ENCODE peak calls at places on chromosomes 1 and 21, in eight cellular contexts. E, Y, R, W, O, G, C and Q are unnamed samples.

GRCh38 chr1:151013518-151013917 is 5.3 kb downstream of the PRUNE1 start:
- DNase-seq in E (no peak), Y (no peak), R (no peak), W (no peak), O (no peak), G (peak), C (no peak), Q (no peak)

GRCh38 chr1:110636149-110636935 is 30.2 kb upstream of the KCNA2 start:
- DNase-seq in E (no peak), Y (no peak), R (no peak), W (no peak), O (no peak), G (no peak), C (no peak), Q (no peak)

GRCh38 chr1:62271932-62272728 is 47.1 kb downstream of the KANK4 start:
- DNase-seq in E (no peak), Y (peak), R (no peak), W (no peak), O (no peak), G (no peak), C (no peak), Q (peak)

GRCh38 chr1:150149490-150150453 is at the start of gene PLEKHO1:
- DNase-seq in E (peak), Y (peak), R (peak), W (peak), O (no peak), G (peak), C (no peak), Q (no peak)

GRCh38 chr1:67732750-67733151 is 47.8 kb downstream of the GADD45A start:
- DNase-seq in E (no peak), Y (no peak), R (no peak), W (no peak), O (no peak), G (no peak), C (no peak), Q (no peak)

GRCh38 chr1:237042892-237043576 is 1.1 kb downstream of the RYR2 start:
- DNase-seq in E (no peak), Y (peak), R (no peak), W (no peak), O (no peak), G (no peak), C (no peak), Q (no peak)

GRCh38 chr1:168360151-168360550 is 79.5 kb downstream of the TBX19 start:
- DNase-seq in E (no peak), Y (no peak), R (no peak), W (peak), O (no peak), G (no peak), C (no peak), Q (no peak)

GRCh38 chr1:20711285-20712209 is 6.3 kb downstream of the KIF17 start:
- DNase-seq in E (no peak), Y (peak), R (peak), W (no peak), O (no peak), G (no peak), C (no peak), Q (no peak)

GRCh38 chr1:32903991-32904776 is 3.0 kb upstream of the TMEM54 start:
- DNase-seq in E (no peak), Y (no peak), R (no peak), W (no peak), O (no peak), G (peak), C (no peak), Q (no peak)

GRCh38 chr1:27391511-27392095 is 819 bp upstream of the GPR3 start:
- DNase-seq in E (no peak), Y (peak), R (peak), W (no peak), O (no peak), G (peak), C (peak), Q (no peak)

GRCh38 chr1:145988773-145989172 is 7.6 kb downstream of the TXNIP start:
- DNase-seq in E (peak), Y (no peak), R (no peak), W (no peak), O (no peak), G (peak), C (no peak), Q (no peak)

GRCh38 chr1:8598060-8598724 is 219.2 kb downstream of the RERE start:
- DNase-seq in E (no peak), Y (peak), R (no peak), W (no peak), O (no peak), G (peak), C (no peak), Q (no peak)

GRCh38 chr1:152029937-152030211 is 6.9 kb downstream of the S100A11 start:
- DNase-seq in E (no peak), Y (no peak), R (no peak), W (no peak), O (no peak), G (no peak), C (no peak), Q (no peak)

GRCh38 chr1:197269053-197269452 is 1.0 kb downstream of the CRB1 start:
- DNase-seq in E (no peak), Y (no peak), R (no peak), W (no peak), O (no peak), G (no peak), C (no peak), Q (no peak)

GRCh38 chr1:54887665-54888071 is 673 bp upstream of the DHCR24 start:
- DNase-seq in E (no peak), Y (no peak), R (no peak), W (no peak), O (no peak), G (peak), C (no peak), Q (no peak)

GRCh38 chr1:27360159-27361043 is 6.4 kb downstream of the MAP3K6 start:
- DNase-seq in E (no peak), Y (peak), R (peak), W (no peak), O (no peak), G (no peak), C (no peak), Q (no peak)

GRCh38 chr21:37195649-37196048 is 71.5 kb downstream of the VPS26C start:
- DNase-seq in E (no peak), Y (no peak), R (no peak), W (no peak), O (no peak), G (no peak), C (no peak), Q (no peak)

GRCh38 chr1:31818204-31818603 is 2.4 kb upstream of the SPOCD1 start:
- DNase-seq in E (no peak), Y (no peak), R (no peak), W (no peak), O (no peak), G (no peak), C (no peak), Q (no peak)

GRCh38 chr1:31814041-31814511 is 1.7 kb downstream of the SPOCD1 start:
- DNase-seq in E (no peak), Y (no peak), R (no peak), W (no peak), O (no peak), G (no peak), C (no peak), Q (no peak)

GRCh38 chr1:31814631-31815306 is 1.1 kb downstream of the SPOCD1 start:
- DNase-seq in E (no peak), Y (no peak), R (no peak), W (no peak), O (no peak), G (no peak), C (no peak), Q (no peak)

GRCh38 chr1:31815307-31815645 is 546 bp downstream of the SPOCD1 start:
- DNase-seq in E (no peak), Y (no peak), R (no peak), W (no peak), O (no peak), G (no peak), C (no peak), Q (no peak)

DNA sequence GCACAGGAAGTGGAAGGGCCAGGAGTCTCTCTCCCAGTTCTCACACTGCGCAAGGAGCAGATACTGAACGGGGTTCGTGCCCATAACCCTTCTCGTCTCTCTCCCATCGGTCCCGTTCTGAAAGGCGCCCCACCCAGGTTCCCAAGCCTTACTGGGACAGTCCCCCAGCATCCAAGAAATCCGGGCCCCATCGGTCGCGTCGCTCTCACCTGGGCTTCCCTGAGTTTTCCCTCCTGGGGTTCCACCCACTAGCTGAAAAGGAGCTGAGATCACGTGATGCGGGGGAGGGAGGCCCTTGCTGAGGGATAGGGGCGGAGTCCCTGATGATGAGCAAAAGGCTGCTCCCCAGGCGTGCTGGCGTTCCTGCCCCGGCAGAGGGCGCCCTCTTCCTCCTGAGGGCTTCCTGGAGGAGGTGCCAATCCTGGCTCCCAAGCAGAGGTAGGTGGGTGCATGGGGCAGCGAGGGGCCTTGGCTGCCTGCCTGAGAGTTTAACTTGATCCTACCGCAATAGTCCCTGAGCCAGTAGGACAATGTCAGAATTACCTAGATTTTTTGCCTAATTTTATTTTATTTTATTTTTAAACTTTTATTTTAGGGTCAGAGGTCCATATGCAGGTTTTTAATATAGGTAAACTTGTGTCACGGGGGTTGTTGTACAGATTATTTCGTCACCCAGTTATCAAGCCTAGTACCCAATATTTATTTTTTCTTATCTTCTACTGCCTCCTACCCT is at the start of gene SPOCD1:
- DNase-seq in E (no peak), Y (peak), R (peak), W (no peak), O (no peak), G (peak), C (peak), Q (no peak)
- TF ChIP-seq POLR2AphosphoS5 in E (no peak), Y (peak), R (no peak), W (no peak), O (no peak), G (peak), C (peak), Q (no peak)

GRCh38 chr1:43881415-43881814 is 52.2 kb upstream of the ARTN start:
- DNase-seq in E (no peak), Y (peak), R (peak), W (no peak), O (no peak), G (no peak), C (no peak), Q (peak)
- H3K27ac ChIP-seq in E (no peak), Y (no peak), R (no peak), W (no peak), O (no peak), G (no peak), C (no peak), Q (peak)

DNA sequence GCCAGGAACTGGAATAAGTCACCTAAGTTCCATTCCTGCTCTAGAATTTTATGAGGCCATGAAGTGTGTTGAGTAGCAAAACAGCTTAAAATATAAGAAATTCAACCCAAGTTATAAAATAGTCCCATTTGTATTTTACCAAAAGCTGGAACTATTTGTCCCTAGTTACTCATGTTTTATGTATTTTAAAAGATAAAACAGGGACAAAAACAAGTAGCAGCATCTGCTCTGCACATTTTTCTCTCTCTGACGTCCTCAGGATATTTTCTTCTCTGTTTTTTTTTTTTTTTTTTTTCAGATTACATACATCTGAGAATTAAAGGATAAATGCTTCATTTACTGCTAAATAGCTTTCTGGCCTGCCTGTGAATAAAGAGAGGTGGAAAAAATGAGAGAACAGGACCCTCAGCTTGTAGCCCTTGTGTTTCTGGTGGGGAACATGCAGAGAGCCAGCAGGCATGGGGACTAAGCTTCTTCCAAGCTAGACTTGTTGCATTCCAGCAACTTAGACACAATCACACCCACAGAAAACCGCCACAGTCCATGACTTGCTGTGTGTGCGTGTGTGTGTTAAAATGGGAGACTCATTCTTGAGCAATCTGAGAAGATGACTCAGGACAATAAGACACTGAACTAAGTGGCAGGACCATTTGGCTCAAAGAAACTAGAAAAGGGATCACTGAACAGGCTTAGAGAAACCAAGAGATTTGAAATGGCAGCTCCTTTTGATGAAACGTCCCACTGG is 77.8 kb downstream of the HLX start:
- DNase-seq in E (no peak), Y (no peak), R (no peak), W (no peak), O (no peak), G (no peak), C (no peak), Q (no peak)
- TF ChIP-seq POLR2AphosphoS5 in E (no peak), Y (no peak), R (no peak), W (peak), O (no peak), G (no peak), C (no peak), Q (no peak)

GRCh38 chr1:219794085-219794743 is 134.1 kb downstream of the SLC30A10 start:
- DNase-seq in E (no peak), Y (no peak), R (no peak), W (peak), O (no peak), G (no peak), C (no peak), Q (no peak)

GRCh38 chr1:219797009-219797408 is 131.3 kb downstream of the SLC30A10 start:
- DNase-seq in E (no peak), Y (no peak), R (no peak), W (no peak), O (no peak), G (no peak), C (no peak), Q (no peak)

GRCh38 chr1:219798283-219799030 is 129.9 kb downstream of the SLC30A10 start:
- DNase-seq in E (no peak), Y (no peak), R (no peak), W (no peak), O (no peak), G (no peak), C (no peak), Q (no peak)

GRCh38 chr1:219801433-219801832 is 126.9 kb downstream of the SLC30A10 start:
- DNase-seq in E (no peak), Y (no peak), R (no peak), W (no peak), O (no peak), G (no peak), C (no peak), Q (no peak)

GRCh38 chr1:219797683-219798082 is 130.7 kb downstream of the SLC30A10 start:
- DNase-seq in E (no peak), Y (no peak), R (no peak), W (no peak), O (no peak), G (no peak), C (no peak), Q (no peak)
- H3K27ac ChIP-seq in E (no peak), Y (no peak), R (no peak), W (no peak), O (no peak), G (no peak), C (peak), Q (no peak)

DNA sequence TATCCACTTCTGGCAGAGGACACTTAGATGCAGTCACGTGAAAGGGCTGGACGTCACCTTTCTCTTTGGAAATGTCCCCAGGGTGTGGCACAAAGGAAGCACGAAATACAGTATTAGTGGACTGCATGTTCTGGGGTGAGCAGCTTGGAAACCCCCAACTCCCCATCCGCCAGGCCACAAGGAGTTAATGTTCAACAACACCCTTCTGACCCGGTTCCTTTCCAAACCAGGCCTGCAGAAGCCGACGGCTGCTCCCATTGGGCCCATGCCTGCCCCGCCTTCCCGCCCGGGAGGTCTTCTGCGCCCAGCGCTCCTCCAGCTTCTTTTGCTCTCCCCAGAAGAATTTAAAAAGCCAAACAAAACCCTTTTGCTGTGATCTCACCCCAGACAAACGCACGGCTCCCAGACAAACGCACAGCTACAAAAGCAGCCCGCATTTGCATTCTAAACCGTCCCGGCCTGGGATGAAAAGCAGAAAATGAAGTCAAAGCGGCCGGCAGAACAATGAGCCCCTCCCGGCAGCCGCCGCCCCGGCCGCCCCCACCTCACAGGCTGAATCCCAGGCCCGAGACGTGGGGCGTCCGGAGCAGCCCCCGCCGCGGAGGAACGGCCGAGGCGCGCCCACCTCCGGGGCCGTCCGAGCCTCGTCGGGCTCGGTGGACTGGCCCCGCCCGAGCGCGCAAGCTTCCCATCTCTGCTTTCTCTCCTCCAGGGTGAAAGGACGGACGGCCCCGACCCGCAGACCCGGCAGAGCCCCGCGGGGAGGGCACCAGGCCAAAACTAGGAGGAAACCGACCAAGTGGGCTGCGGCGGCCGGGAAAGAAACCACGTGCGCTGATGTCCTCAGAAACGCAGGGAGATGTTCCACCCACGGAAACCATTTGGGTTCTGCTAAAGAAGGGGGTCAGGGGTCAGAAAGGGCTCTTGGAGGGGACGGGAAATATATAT is 101.9 kb downstream of the PLPP3 start:
- DNase-seq in E (no peak), Y (peak), R (no peak), W (peak), O (no peak), G (peak), C (no peak), Q (no peak)
- TF ChIP-seq POLR2AphosphoS5 in E (no peak), Y (peak), R (no peak), W (peak), O (no peak), G (peak), C (no peak), Q (no peak)

GRCh38 chr1:228144213-228145049 is 4.4 kb downstream of the GUK1 start:
- DNase-seq in E (no peak), Y (no peak), R (peak), W (no peak), O (no peak), G (peak), C (no peak), Q (no peak)

GRCh38 chr1:228143480-228144212 is 3.6 kb downstream of the GUK1 start:
- DNase-seq in E (no peak), Y (no peak), R (no peak), W (no peak), O (no peak), G (no peak), C (no peak), Q (no peak)

GRCh38 chr1:228141082-228141870 is 1.2 kb downstream of the GUK1 start:
- DNase-seq in E (no peak), Y (no peak), R (no peak), W (no peak), O (no peak), G (peak), C (no peak), Q (no peak)

GRCh38 chr1:228141871-228142615 is 2.0 kb downstream of the GUK1 start:
- DNase-seq in E (no peak), Y (no peak), R (no peak), W (no peak), O (no peak), G (peak), C (no peak), Q (no peak)

GRCh38 chr1:228142616-228143203 is 2.6 kb downstream of the GUK1 start:
- DNase-seq in E (no peak), Y (no peak), R (no peak), W (no peak), O (no peak), G (peak), C (no peak), Q (no peak)
- H3K27ac ChIP-seq in E (peak), Y (no peak), R (peak), W (no peak), O (no peak), G (peak), C (no peak), Q (no peak)

DNA sequence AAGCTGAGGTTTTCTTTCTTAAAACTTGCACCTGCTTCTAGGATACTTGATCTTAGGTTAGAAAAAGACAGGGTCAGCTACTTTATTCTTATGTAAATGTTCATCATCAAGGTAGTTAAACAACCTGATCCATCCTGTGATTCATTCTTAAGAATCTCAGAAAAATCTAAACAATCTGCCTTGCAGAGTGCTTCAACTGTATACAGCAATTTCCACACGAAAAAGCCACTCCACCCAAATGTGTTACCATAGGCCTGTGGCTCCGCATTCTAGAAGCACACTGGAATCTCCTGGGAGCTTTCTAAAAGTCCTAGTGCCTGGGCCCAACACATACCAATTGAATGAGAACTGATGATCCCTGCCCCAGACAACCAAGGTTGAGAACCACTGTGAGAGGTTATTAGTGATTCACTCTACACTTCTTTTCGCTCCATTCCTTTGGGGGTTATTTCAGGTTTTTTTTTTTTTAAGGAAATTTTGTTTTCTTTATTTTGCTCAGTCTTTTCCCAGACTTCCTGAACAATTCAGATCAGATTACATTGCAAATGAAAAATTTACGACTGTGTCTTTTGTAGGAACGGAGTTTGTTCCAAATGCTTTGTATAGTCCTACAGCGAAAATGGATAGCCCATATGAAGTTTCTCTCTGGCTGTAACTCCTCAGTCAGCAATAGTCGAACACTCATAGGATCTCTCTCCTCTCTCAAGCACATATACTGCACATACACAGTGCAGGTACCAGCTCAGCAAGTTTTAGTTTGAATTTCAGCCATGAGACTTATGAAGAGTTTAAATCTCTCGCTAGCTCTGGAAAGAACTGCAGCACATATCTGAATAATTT is 16.1 kb downstream of the SMYD2 start:
- DNase-seq in E (no peak), Y (peak), R (no peak), W (no peak), O (no peak), G (no peak), C (no peak), Q (no peak)
- TF ChIP-seq POLR2AphosphoS5 in E (no peak), Y (no peak), R (no peak), W (no peak), O (no peak), G (no peak), C (no peak), Q (no peak)